ENCODE peak calls at places on chromosome 17, in five cellular contexts. Y is sigmoid colon, U is esophagus squamous epithelium, R is left ventricle myocardium inferior, O is omental fat pad. Z is an unnamed sample.
A peak's percentile ranks its signal among the peaks of the same experiment; 100 is the strongest.

GRCh38 chr17:28756025-28756804 is 12.4 kb downstream of the TRAF4 start:
- DNase-seq in O (no peak), U (no peak), R (no peak), Y (no peak), Z (no peak)

GRCh38 chr17:77437017-77437416 is 296.2 kb downstream of the SEC14L1 start:
- DNase-seq in U (no peak), R (peak; percentile 70), O (no peak), Y (peak; percentile 82), Z (no peak)

GRCh38 chr17:40129498-40129897 is 7.7 kb downstream of the MSL1 start:
- DNase-seq in R (no peak), O (no peak), U (no peak), Y (no peak), Z (no peak)

GRCh38 chr17:40951011-40951622 is 13.7 kb upstream of the KRT23 start:
- DNase-seq in U (no peak), Y (no peak), R (no peak), O (no peak), Z (no peak)

GRCh38 chr17:78475211-78475610 is 96.8 kb downstream of the PGS1 start:
- DNase-seq in U (no peak), O (no peak), Y (no peak), R (no peak), Z (no peak)

GRCh38 chr17:50675627-50676026 is 32.1 kb downstream of the ANKRD40 start:
- DNase-seq in O (peak; percentile 16), Y (peak; percentile 60), R (no peak), U (no peak), Z (no peak)

GRCh38 chr17:31294231-31294630 is 2.8 kb downstream of the OMG start:
- DNase-seq in Y (no peak), U (no peak), O (no peak), R (no peak), Z (no peak)

GRCh38 chr17:494601-495195 is 142.1 kb upstream of the RPH3AL start:
- DNase-seq in R (no peak), U (no peak), Y (no peak), O (no peak), Z (no peak)

GRCh38 chr17:1713878-1714487 is 3.8 kb upstream of the TLCD2 start:
- DNase-seq in Y (no peak), U (no peak), O (no peak), R (no peak), Z (no peak)

GRCh38 chr17:68195667-68196393 is 52.0 kb upstream of the AMZ2 start:
- DNase-seq in R (peak; percentile 24), U (no peak), Y (no peak), O (no peak), Z (no peak)

GRCh38 chr17:39828443-39828842 is 35.7 kb downstream of the IKZF3 start:
- DNase-seq in R (no peak), U (no peak), O (no peak), Y (no peak), Z (no peak)

DNA sequence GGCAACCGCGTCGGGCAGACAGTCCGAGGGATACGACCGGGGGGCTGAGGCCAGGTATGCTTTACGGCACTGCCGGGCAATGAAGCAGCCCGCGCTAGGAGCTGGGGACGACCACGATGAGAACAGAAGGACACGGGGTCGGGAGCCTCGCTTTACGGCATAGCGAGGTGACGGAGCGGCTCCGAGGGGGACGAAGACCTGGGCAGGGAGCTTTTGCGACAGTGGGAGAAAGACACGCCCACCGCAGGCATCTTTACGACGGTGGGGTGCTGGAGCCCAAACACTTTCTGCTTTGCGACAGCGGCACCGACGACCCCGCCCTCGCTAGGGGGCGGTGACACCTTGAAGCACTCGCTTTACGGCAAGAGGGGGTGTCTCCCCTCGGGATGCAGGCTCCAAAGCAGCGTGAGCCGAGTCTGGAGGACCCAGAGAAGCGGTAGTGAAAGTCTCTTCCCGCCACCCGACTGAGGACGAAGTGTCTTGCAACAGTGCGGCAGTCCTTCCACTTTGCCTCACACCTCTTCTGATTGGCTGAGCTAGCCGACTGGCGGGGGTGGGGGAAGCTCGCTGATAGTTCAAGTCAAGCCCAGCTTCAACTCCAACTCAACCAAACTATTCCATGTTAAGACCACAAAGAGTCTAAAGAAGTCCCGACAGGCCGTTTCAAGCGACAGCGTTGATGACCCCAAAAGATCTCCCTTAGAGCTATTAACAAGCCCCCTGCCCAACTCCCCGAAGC is 394 bp upstream of the NEURL4 start:
- DNase-seq in O (peak; percentile 91), R (peak; percentile 99), U (peak; percentile 94), Y (peak; percentile 100), Z (peak; percentile 99)
- TF ChIP-seq CTCF in O (no peak), R (peak; percentile 15), U (no peak), Y (no peak), Z (peak; percentile 4)

DNA sequence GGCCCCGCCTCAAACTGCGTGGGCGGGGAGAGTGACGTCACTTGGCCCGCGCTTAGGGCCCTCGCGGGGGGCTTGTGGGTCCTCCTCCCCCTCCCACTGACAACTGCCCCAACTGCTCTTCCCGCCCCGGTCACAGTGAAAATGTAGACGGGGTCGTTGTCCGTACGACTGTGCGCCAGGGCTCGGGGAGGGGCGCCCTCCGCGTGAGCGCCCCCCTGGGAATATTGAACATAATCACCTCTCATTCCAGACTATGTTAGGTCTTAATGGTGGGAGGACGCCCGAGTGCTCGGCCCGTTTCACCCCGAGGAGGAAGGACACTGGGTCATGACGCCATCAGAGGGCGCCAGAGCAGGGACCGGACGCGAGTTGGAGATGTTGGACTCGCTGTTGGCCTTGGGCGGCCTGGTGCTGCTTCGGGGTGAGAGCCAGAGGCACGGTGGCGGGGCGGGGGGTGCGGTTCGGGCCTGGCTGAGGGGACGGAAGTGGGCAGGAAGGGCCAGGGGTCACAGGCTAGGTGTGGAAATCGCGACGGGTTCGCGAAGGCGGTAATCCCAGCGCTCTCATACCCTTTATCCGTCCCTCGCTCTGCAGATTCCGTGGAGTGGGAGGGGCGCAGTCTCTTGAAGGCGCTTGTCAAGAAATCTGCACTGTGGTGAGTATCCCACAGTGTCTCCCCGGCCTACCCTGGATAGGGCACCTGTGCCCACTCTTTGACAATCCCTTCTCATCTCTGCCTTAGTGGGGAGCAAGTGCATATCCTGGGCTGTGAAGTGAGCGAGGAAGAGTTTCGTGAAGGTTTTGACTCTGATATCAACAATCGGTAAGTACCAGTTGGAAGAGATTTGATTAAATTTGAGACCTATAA is at the start of gene ELP5:
- DNase-seq in O (peak; percentile 92), R (peak; percentile 95), U (peak; percentile 76), Y (peak; percentile 97), Z (peak; percentile 91)
- TF ChIP-seq CTCF in O (no peak), R (peak; percentile 30), U (peak; percentile 25), Y (no peak), Z (peak; percentile 44)

GRCh38 chr17:33292981-33293867 is at the start of gene ASIC2:
- DNase-seq in R (no peak), U (no peak), O (no peak), Y (no peak), Z (peak; percentile 24)
- TF ChIP-seq CTCF in R (no peak), U (no peak), O (no peak), Y (no peak), Z (no peak)

GRCh38 chr17:6894206-6894528 is 62.6 kb upstream of the TEKT1 start:
- DNase-seq in Y (no peak), O (no peak), R (no peak), U (no peak), Z (peak; percentile 52)
- TF ChIP-seq CTCF in Y (no peak), O (no peak), R (peak; percentile 35), U (peak; percentile 20), Z (peak; percentile 71)

GRCh38 chr17:35088647-35088910 is 25.1 kb upstream of the RFFL start:
- DNase-seq in O (no peak), Y (peak; percentile 77), R (no peak), U (no peak), Z (no peak)
- TF ChIP-seq CTCF in O (no peak), Y (no peak), R (no peak), U (no peak), Z (no peak)

DNA sequence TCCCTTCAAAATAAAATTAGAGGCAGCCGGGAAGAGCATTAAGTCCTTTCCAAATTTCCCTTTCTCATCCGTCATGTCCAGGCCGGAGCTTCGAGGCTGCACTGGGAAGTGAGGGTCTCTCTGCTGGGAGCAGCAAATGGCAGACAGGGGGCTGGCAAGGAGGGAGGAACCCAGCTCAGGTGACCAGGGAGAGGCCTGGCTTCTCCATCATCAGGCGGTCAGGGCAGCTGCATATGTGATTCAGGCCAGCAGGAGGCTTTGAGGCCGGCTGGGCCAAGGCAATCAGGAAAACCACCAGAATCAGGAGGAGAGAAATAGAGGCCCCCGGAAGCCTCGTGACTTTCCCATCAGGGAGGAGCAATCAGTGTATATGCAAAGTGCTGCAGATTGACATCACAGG is 85.0 kb upstream of the RPL38 start:
- DNase-seq in O (no peak), Y (peak; percentile 32), U (no peak), R (no peak), Z (no peak)
- TF ChIP-seq CTCF in O (no peak), Y (no peak), U (no peak), R (no peak), Z (no peak)

GRCh38 chr17:63914471-63914870 is 3.4 kb upstream of the CSHL1 start:
- DNase-seq in U (no peak), O (no peak), R (no peak), Y (no peak), Z (no peak)

GRCh38 chr17:63918305-63918704 is 334 bp downstream of the GH1 start:
- DNase-seq in U (no peak), R (no peak), O (no peak), Y (no peak), Z (no peak)

GRCh38 chr17:63916566-63917185 is 2.0 kb downstream of the GH1 start:
- DNase-seq in U (no peak), Y (no peak), O (no peak), R (no peak), Z (no peak)

GRCh38 chr17:63917646-63918045 is 993 bp downstream of the GH1 start:
- DNase-seq in U (no peak), R (no peak), O (no peak), Y (no peak), Z (no peak)

DNA sequence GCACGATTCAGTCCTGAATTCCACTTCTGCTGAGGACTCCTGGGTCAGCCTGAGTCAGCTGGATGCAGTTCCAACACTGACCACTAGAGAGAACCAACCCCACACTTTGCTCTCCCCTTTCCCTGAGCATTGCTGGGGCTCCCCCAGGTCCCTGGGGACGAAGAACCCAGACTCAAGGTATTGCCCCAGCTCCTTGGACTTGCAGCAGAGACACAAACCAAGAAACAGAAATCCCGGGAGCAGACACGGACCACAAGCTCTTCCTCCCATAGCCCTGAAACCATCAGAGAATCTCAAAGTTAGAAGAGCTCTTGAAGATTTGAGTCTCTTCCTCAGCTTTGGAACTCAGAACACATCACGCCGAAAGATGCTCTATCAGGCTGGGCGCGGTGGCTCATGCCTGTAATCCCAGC is 678 bp upstream of the GH1 start:
- DNase-seq in R (no peak), Y (peak; percentile 75), U (no peak), O (no peak), Z (peak; percentile 81)
- TF ChIP-seq CTCF in R (peak; percentile 94), Y (peak; percentile 89), U (peak; percentile 96), O (peak; percentile 84), Z (peak; percentile 96)